ENCODE peak calls at places on chromosomes 4 and X, in six cellular contexts. P is astrocyte, V is IMR-90, S is endodermal cell, C is neural progenitor cell, O is H9. Q is an unnamed sample.

GRCh38 chrX:154761977-154762528 is 611 bp upstream of the DKC1 start:
- DNase-seq in P (no peak), V (no peak), S (no peak), C (no peak), O (no peak), Q (no peak)

GRCh38 chr4:105990933-105991332 is 95.7 kb downstream of the NPNT start:
- DNase-seq in P (peak; percentile 48), V (peak; percentile 30), S (no peak), C (no peak), O (no peak), Q (no peak)

GRCh38 chr4:172202480-172203076 is 389.4 kb downstream of the GALNTL6 start:
- DNase-seq in P (peak; percentile 8), V (peak; percentile 18), S (peak; percentile 44), C (peak; percentile 58), O (no peak), Q (peak; percentile 30)

GRCh38 chr4:174714393-174715211 is 114.4 kb downstream of the GLRA3 start:
- DNase-seq in P (peak; percentile 22), V (peak; percentile 7), S (peak; percentile 78), C (peak; percentile 64), O (peak; percentile 39), Q (peak; percentile 22)

GRCh38 chr4:35526456-35526855 is 717.9 kb downstream of the ARAP2 start:
- DNase-seq in P (no peak), V (no peak), S (no peak), C (no peak), O (no peak), Q (no peak)

GRCh38 chr4:2087170-2087569 is 28.0 kb downstream of the NAT8L start:
- DNase-seq in P (no peak), V (no peak), S (peak; percentile 24), C (no peak), O (no peak), Q (no peak)

GRCh38 chrX:153158319-153158718 is 20.8 kb upstream of the MAGEA1 start:
- DNase-seq in P (no peak), V (no peak), S (no peak), C (no peak), O (no peak), Q (no peak)

GRCh38 chr4:109294006-109294405 is 8.5 kb downstream of the COL25A1 start:
- DNase-seq in P (no peak), V (no peak), S (peak; percentile 73), C (peak; percentile 76), O (peak; percentile 51), Q (no peak)

GRCh38 chr4:134548052-134548628 is 346.6 kb upstream of the PABPC4L start:
- DNase-seq in P (no peak), V (no peak), S (no peak), C (no peak), O (no peak), Q (no peak)

DNA sequence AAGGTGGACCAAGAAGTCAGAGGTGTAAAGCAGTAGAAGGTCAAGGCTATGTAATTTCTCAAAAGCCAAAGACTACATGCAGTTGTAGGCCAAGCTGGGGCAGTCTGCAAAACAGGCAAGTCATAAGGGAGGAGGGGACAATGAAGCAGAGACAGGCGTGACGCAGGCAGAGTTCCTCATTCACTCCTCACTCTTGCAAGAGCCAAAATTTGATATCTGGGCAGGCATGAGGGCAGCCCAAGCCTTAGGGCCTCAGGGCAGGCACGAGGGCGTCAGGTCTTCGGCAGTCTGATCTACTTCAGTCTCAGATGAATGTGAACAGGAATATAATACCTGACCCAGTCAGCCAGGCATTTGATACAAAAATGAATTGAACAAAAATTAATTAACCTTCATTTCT is 86.4 kb upstream of the AGA start:
- DNase-seq in P (no peak), V (no peak), S (no peak), C (no peak), O (no peak), Q (no peak)
- H3K9ac ChIP-seq in P (no peak overlapping the region), V (no peak overlapping the region), S (no peak overlapping the region), C (no peak overlapping the region), O (no peak overlapping the region), Q (no peak overlapping the region)

DNA sequence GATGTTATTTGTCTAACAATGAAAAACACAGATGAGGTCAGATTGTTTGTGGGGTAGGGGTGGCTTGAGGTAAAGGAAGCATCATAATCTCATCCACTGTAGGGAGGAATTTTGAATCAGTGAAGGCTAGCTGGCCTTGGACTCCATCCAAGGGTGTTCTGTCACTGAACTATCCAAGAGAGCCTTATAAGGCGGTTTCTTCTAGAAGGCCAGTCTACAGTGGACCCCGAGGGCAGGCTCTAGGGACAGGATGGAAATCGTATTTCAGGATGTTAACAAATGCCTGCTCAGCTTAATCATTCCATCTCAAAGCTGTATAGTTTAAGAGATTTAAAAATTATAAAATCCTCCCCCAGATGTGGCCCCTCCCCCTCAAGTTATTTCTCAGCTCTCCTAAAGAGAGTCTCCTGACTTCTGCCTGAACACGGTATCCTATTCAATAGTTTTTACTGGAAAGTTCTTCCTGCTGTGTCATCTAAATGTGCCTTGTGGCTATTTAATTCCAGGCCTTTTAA is 8.1 kb downstream of the IGFBP7 start:
- DNase-seq in P (peak; percentile 89), V (peak; percentile 88), S (no peak), C (no peak), O (no peak), Q (no peak)
- H3K9ac ChIP-seq in P (peak overlapping the region; percentile 70), V (no peak overlapping the region), S (no peak overlapping the region), C (no peak overlapping the region), O (no peak overlapping the region), Q (no peak overlapping the region)

DNA sequence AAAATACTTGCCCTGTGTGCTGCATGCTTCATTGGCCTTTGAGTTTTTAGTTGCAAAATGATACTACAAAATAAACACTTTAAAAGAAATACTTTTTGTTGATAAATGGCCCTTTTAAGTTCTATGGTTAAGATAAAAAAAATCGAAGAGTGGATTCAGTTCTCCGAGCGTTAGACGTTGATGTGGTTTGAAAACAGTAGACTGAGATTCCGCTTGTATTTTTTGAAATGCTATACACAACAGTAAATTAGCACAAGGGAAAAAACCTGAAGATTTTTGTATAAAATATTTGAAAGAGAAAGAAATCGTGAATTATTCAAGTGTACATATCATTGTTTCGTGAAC is 1.4 kb downstream of the BMP2K start:
- DNase-seq in P (no peak), V (no peak), S (no peak), C (no peak), O (no peak), Q (no peak)
- H3K9ac ChIP-seq in P (peak overlapping the region; percentile 99), V (peak overlapping the region; percentile 77), S (peak overlapping the region; percentile 60), C (no peak overlapping the region), O (no peak overlapping the region), Q (peak overlapping the region; percentile 88)

GRCh38 chrX:77900688-77901087 is 1.4 kb downstream of the COX7B start:
- DNase-seq in P (no peak), V (no peak), S (no peak), C (no peak), O (no peak), Q (no peak)
- H3K9ac ChIP-seq in P (peak overlapping the region; percentile 93), V (no peak overlapping the region), S (peak overlapping the region; percentile 93), C (peak overlapping the region; percentile 82), O (peak overlapping the region; percentile 54), Q (peak overlapping the region; percentile 79)

GRCh38 chrX:134571831-134572230 is 86.4 kb downstream of the PLAC1 start:
- DNase-seq in P (no peak), V (no peak), S (no peak), C (no peak), O (no peak), Q (no peak)
- H3K9ac ChIP-seq in P (no peak overlapping the region), V (no peak overlapping the region), S (no peak overlapping the region), C (no peak overlapping the region), O (no peak overlapping the region), Q (no peak overlapping the region)

GRCh38 chr4:165461176-165461835 is 82.5 kb downstream of the CPE start:
- DNase-seq in P (peak; percentile 94), V (peak; percentile 75), S (no peak), C (no peak), O (no peak), Q (no peak)

GRCh38 chr4:165464338-165464737 is 85.5 kb downstream of the CPE start:
- DNase-seq in P (no peak), V (no peak), S (no peak), C (no peak), O (no peak), Q (no peak)

GRCh38 chr4:165458451-165458850 is 79.6 kb downstream of the CPE start:
- DNase-seq in P (no peak), V (no peak), S (no peak), C (no peak), O (no peak), Q (no peak)

GRCh38 chr4:165464813-165465381 is 86.1 kb downstream of the CPE start:
- DNase-seq in P (peak; percentile 30), V (peak; percentile 48), S (no peak), C (peak; percentile 37), O (no peak), Q (peak; percentile 18)

DNA sequence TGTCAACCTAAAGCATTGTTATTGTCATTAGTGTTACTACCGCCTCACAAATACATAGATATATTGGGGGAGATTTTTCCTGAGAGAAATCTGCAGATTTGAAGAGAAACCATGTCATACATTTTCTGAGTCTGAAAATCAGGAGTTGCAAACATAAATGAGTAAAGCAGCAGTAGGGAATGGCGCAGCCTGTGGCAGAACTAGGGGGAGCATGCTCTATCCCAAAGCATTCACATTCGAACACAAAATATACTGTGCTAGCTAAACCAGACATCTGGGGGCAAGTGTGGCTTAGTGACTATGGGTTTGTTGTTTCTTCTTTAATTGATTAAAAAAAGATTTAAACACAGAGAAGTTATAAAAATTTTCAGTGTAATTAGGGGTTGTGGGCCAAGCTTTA is 83.2 kb downstream of the CPE start:
- DNase-seq in P (no peak), V (no peak), S (no peak), C (no peak), O (no peak), Q (no peak)
- H3K9ac ChIP-seq in P (no peak overlapping the region), V (no peak overlapping the region), S (no peak overlapping the region), C (no peak overlapping the region), O (no peak overlapping the region), Q (no peak overlapping the region)

DNA sequence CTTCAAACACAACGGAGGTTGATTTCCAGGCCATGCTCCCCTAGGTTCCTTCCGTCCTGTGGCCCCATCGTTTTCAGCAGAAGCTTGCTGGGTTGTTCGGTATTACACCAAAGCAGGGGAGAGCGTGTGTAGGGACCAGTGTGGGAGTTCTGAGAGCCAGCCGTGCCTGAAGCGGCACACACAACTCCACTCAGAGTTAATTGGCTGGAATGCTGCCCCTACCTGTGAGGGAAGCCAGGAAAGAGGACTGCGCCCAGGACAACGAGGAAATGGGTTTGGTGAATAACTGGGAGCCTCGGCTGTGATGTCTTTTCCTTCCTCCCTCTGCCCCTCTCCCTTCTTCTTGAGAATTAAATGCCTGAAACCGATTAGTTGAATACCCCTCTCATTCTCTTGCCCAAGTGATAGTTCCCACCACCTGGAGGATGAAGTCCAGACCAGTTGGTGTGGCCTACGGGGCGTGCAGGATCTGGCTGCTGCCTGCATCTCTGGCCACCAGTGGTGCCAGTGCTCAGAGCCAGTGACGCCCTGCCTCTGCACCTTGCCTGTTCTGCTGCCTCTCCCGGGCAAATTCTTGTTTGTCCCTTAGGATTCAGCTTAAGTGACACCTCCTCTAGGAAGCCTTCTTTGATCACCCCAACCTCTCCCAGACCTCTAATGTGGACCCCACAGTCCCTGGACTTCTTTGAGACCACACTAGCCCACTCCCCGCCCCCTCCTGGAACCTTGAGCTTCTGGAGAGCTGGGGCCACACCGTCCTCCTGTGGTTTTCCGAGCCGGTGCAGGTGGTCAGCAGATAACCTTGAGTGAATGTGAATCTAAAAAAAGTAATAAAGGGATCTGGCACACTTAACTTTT is 33.6 kb downstream of the TBC1D14 start:
- DNase-seq in P (no peak), V (no peak), S (peak; percentile 76), C (peak; percentile 41), O (no peak), Q (no peak)
- H3K9ac ChIP-seq in P (no peak overlapping the region), V (peak overlapping the region; percentile 72), S (no peak overlapping the region), C (no peak overlapping the region), O (no peak overlapping the region), Q (no peak overlapping the region)

DNA sequence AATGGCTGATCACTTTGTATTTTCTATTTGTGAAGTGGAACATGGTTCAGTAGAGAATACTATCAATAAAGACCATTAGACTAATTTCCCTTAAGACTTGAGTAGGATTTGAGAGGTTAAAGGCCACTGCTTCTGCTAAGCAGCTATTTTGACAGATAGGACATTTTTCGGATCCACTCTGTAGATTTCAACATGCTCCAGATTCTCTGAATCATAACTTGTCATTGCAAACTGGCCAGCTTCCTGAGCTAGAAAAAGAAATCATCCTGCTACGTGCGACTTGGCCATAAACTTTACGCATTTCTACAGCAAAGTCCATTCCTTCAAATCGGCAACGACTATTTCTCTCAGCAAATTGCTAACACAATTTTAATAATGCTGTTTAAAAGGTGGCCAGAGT is 55.2 kb downstream of the MGST2 start:
- DNase-seq in P (no peak), V (peak; percentile 20), S (no peak), C (no peak), O (no peak), Q (no peak)
- H3K9ac ChIP-seq in P (no peak overlapping the region), V (no peak overlapping the region), S (no peak overlapping the region), C (no peak overlapping the region), O (no peak overlapping the region), Q (no peak overlapping the region)

Q was measured in NT2/D1.